ENCODE peak calls at places on chromosomes 2 and 18, in eight cellular contexts. One of them, this sample, is unnamed.

GRCh38 chr2:12665334-12665733 is 51.4 kb upstream of the TRIB2 start:
- DNase-seq in NCI-H2029 treated with DMSO at 0.1 percent for 48 hours: no peak
- DNase-seq in activated T-cell treated with anti-CD3 and anti-CD28 coated beads for 1 hour: no peak
- DNase-seq in glutamatergic neuron: no peak
- DNase-seq in stimulated activated CD8-positive, alpha-beta memory T cell treated with anti-CD3 and anti-CD28 coated beads, Interleukin-15, amount 100 ng/mL, for 24 hours: no peak
- DNase-seq in stimulated activated CD4-positive, alpha-beta T cell treated with anti-CD3 and anti-CD28 coated beads, Interleukin-1b, Interleukin-23, amount 100 ng/mL, for 4 hours: no peak
- DNase-seq in CD4-positive, alpha-beta memory T cell: no peak
- DNase-seq in nucleus accumbens: no peak
- DNase-seq in this sample: no peak

GRCh38 chr2:3520591-3520990 is 1.3 kb upstream of the ADI1 start:
- DNase-seq in NCI-H2029 treated with DMSO at 0.1 percent for 48 hours: no peak
- DNase-seq in activated T-cell treated with anti-CD3 and anti-CD28 coated beads for 1 hour: no peak
- DNase-seq in glutamatergic neuron: no peak
- DNase-seq in stimulated activated CD8-positive, alpha-beta memory T cell treated with anti-CD3 and anti-CD28 coated beads, Interleukin-15, amount 100 ng/mL, for 24 hours: no peak
- DNase-seq in stimulated activated CD4-positive, alpha-beta T cell treated with anti-CD3 and anti-CD28 coated beads, Interleukin-1b, Interleukin-23, amount 100 ng/mL, for 4 hours: no peak
- DNase-seq in CD4-positive, alpha-beta memory T cell: no peak
- DNase-seq in nucleus accumbens: no peak
- DNase-seq in this sample: no peak

GRCh38 chr2:157875720-157876065 is 437 bp downstream of the ACVR1 start:
- DNase-seq in NCI-H2029 treated with DMSO at 0.1 percent for 48 hours: no peak
- DNase-seq in activated T-cell treated with anti-CD3 and anti-CD28 coated beads for 1 hour: peak
- DNase-seq in glutamatergic neuron: no peak
- DNase-seq in stimulated activated CD8-positive, alpha-beta memory T cell treated with anti-CD3 and anti-CD28 coated beads, Interleukin-15, amount 100 ng/mL, for 24 hours: no peak
- DNase-seq in stimulated activated CD4-positive, alpha-beta T cell treated with anti-CD3 and anti-CD28 coated beads, Interleukin-1b, Interleukin-23, amount 100 ng/mL, for 4 hours: peak
- DNase-seq in CD4-positive, alpha-beta memory T cell: peak
- DNase-seq in nucleus accumbens: no peak
- DNase-seq in this sample: peak

GRCh38 chr18:32707153-32707552 is 65.7 kb downstream of the KLHL14 start:
- DNase-seq in NCI-H2029 treated with DMSO at 0.1 percent for 48 hours: no peak
- DNase-seq in activated T-cell treated with anti-CD3 and anti-CD28 coated beads for 1 hour: no peak
- DNase-seq in glutamatergic neuron: no peak
- DNase-seq in stimulated activated CD8-positive, alpha-beta memory T cell treated with anti-CD3 and anti-CD28 coated beads, Interleukin-15, amount 100 ng/mL, for 24 hours: no peak
- DNase-seq in stimulated activated CD4-positive, alpha-beta T cell treated with anti-CD3 and anti-CD28 coated beads, Interleukin-1b, Interleukin-23, amount 100 ng/mL, for 4 hours: no peak
- DNase-seq in CD4-positive, alpha-beta memory T cell: no peak
- DNase-seq in nucleus accumbens: no peak
- DNase-seq in this sample: no peak

GRCh38 chr18:75563150-75563549 is 135.6 kb upstream of the SMIM21 start:
- DNase-seq in NCI-H2029 treated with DMSO at 0.1 percent for 48 hours: no peak
- DNase-seq in activated T-cell treated with anti-CD3 and anti-CD28 coated beads for 1 hour: no peak
- DNase-seq in glutamatergic neuron: no peak
- DNase-seq in stimulated activated CD8-positive, alpha-beta memory T cell treated with anti-CD3 and anti-CD28 coated beads, Interleukin-15, amount 100 ng/mL, for 24 hours: no peak
- DNase-seq in stimulated activated CD4-positive, alpha-beta T cell treated with anti-CD3 and anti-CD28 coated beads, Interleukin-1b, Interleukin-23, amount 100 ng/mL, for 4 hours: no peak
- DNase-seq in CD4-positive, alpha-beta memory T cell: no peak
- DNase-seq in nucleus accumbens: no peak
- DNase-seq in this sample: no peak

GRCh38 chr2:216626168-216626874 is 6.9 kb upstream of the IGFBP2 start:
- DNase-seq in NCI-H2029 treated with DMSO at 0.1 percent for 48 hours: no peak
- DNase-seq in activated T-cell treated with anti-CD3 and anti-CD28 coated beads for 1 hour: no peak
- DNase-seq in glutamatergic neuron: no peak
- DNase-seq in stimulated activated CD8-positive, alpha-beta memory T cell treated with anti-CD3 and anti-CD28 coated beads, Interleukin-15, amount 100 ng/mL, for 24 hours: no peak
- DNase-seq in stimulated activated CD4-positive, alpha-beta T cell treated with anti-CD3 and anti-CD28 coated beads, Interleukin-1b, Interleukin-23, amount 100 ng/mL, for 4 hours: no peak
- DNase-seq in CD4-positive, alpha-beta memory T cell: no peak
- DNase-seq in nucleus accumbens: no peak
- DNase-seq in this sample: no peak

GRCh38 chr2:98757904-98758421 is 27.0 kb upstream of the MGAT4A start:
- DNase-seq in NCI-H2029 treated with DMSO at 0.1 percent for 48 hours: peak
- DNase-seq in activated T-cell treated with anti-CD3 and anti-CD28 coated beads for 1 hour: peak
- DNase-seq in glutamatergic neuron: no peak
- DNase-seq in stimulated activated CD8-positive, alpha-beta memory T cell treated with anti-CD3 and anti-CD28 coated beads, Interleukin-15, amount 100 ng/mL, for 24 hours: no peak
- DNase-seq in stimulated activated CD4-positive, alpha-beta T cell treated with anti-CD3 and anti-CD28 coated beads, Interleukin-1b, Interleukin-23, amount 100 ng/mL, for 4 hours: no peak
- DNase-seq in CD4-positive, alpha-beta memory T cell: peak
- DNase-seq in nucleus accumbens: no peak
- DNase-seq in this sample: no peak

GRCh38 chr2:30371772-30372373 is 75.2 kb upstream of the LCLAT1 start:
- DNase-seq in NCI-H2029 treated with DMSO at 0.1 percent for 48 hours: no peak
- DNase-seq in activated T-cell treated with anti-CD3 and anti-CD28 coated beads for 1 hour: no peak
- DNase-seq in glutamatergic neuron: no peak
- DNase-seq in stimulated activated CD8-positive, alpha-beta memory T cell treated with anti-CD3 and anti-CD28 coated beads, Interleukin-15, amount 100 ng/mL, for 24 hours: no peak
- DNase-seq in stimulated activated CD4-positive, alpha-beta T cell treated with anti-CD3 and anti-CD28 coated beads, Interleukin-1b, Interleukin-23, amount 100 ng/mL, for 4 hours: no peak
- DNase-seq in CD4-positive, alpha-beta memory T cell: no peak
- DNase-seq in nucleus accumbens: no peak
- DNase-seq in this sample: no peak

GRCh38 chr2:51624995-51625394 is 593.1 kb upstream of the NRXN1 start:
- DNase-seq in NCI-H2029 treated with DMSO at 0.1 percent for 48 hours: no peak
- DNase-seq in activated T-cell treated with anti-CD3 and anti-CD28 coated beads for 1 hour: no peak
- DNase-seq in glutamatergic neuron: no peak
- DNase-seq in stimulated activated CD8-positive, alpha-beta memory T cell treated with anti-CD3 and anti-CD28 coated beads, Interleukin-15, amount 100 ng/mL, for 24 hours: no peak
- DNase-seq in stimulated activated CD4-positive, alpha-beta T cell treated with anti-CD3 and anti-CD28 coated beads, Interleukin-1b, Interleukin-23, amount 100 ng/mL, for 4 hours: no peak
- DNase-seq in CD4-positive, alpha-beta memory T cell: no peak
- DNase-seq in nucleus accumbens: no peak
- DNase-seq in this sample: no peak

GRCh38 chr2:206558492-206558891 is 83.8 kb upstream of the FAM237A start:
- DNase-seq in NCI-H2029 treated with DMSO at 0.1 percent for 48 hours: no peak
- DNase-seq in activated T-cell treated with anti-CD3 and anti-CD28 coated beads for 1 hour: no peak
- DNase-seq in glutamatergic neuron: no peak
- DNase-seq in stimulated activated CD8-positive, alpha-beta memory T cell treated with anti-CD3 and anti-CD28 coated beads, Interleukin-15, amount 100 ng/mL, for 24 hours: no peak
- DNase-seq in stimulated activated CD4-positive, alpha-beta T cell treated with anti-CD3 and anti-CD28 coated beads, Interleukin-1b, Interleukin-23, amount 100 ng/mL, for 4 hours: no peak
- DNase-seq in CD4-positive, alpha-beta memory T cell: no peak
- DNase-seq in nucleus accumbens: no peak
- DNase-seq in this sample: no peak

GRCh38 chr2:144943986-144944385 is 424.1 kb upstream of the ZEB2 start:
- DNase-seq in NCI-H2029 treated with DMSO at 0.1 percent for 48 hours: no peak
- DNase-seq in activated T-cell treated with anti-CD3 and anti-CD28 coated beads for 1 hour: no peak
- DNase-seq in glutamatergic neuron: no peak
- DNase-seq in stimulated activated CD8-positive, alpha-beta memory T cell treated with anti-CD3 and anti-CD28 coated beads, Interleukin-15, amount 100 ng/mL, for 24 hours: no peak
- DNase-seq in stimulated activated CD4-positive, alpha-beta T cell treated with anti-CD3 and anti-CD28 coated beads, Interleukin-1b, Interleukin-23, amount 100 ng/mL, for 4 hours: no peak
- DNase-seq in CD4-positive, alpha-beta memory T cell: no peak
- DNase-seq in nucleus accumbens: no peak
- DNase-seq in this sample: no peak

GRCh38 chr18:413263-413662 is 87.2 kb downstream of the COLEC12 start:
- DNase-seq in NCI-H2029 treated with DMSO at 0.1 percent for 48 hours: no peak
- DNase-seq in activated T-cell treated with anti-CD3 and anti-CD28 coated beads for 1 hour: no peak
- DNase-seq in glutamatergic neuron: no peak
- DNase-seq in stimulated activated CD8-positive, alpha-beta memory T cell treated with anti-CD3 and anti-CD28 coated beads, Interleukin-15, amount 100 ng/mL, for 24 hours: no peak
- DNase-seq in stimulated activated CD4-positive, alpha-beta T cell treated with anti-CD3 and anti-CD28 coated beads, Interleukin-1b, Interleukin-23, amount 100 ng/mL, for 4 hours: no peak
- DNase-seq in CD4-positive, alpha-beta memory T cell: no peak
- DNase-seq in nucleus accumbens: no peak
- DNase-seq in this sample: no peak

GRCh38 chr2:10211822-10212438 is 89.4 kb downstream of the RRM2 start:
- DNase-seq in NCI-H2029 treated with DMSO at 0.1 percent for 48 hours: no peak
- DNase-seq in activated T-cell treated with anti-CD3 and anti-CD28 coated beads for 1 hour: no peak
- DNase-seq in glutamatergic neuron: no peak
- DNase-seq in stimulated activated CD8-positive, alpha-beta memory T cell treated with anti-CD3 and anti-CD28 coated beads, Interleukin-15, amount 100 ng/mL, for 24 hours: no peak
- DNase-seq in stimulated activated CD4-positive, alpha-beta T cell treated with anti-CD3 and anti-CD28 coated beads, Interleukin-1b, Interleukin-23, amount 100 ng/mL, for 4 hours: no peak
- DNase-seq in CD4-positive, alpha-beta memory T cell: no peak
- DNase-seq in nucleus accumbens: no peak
- DNase-seq in this sample: no peak

GRCh38 chr2:8264981-8265380 is 416.9 kb upstream of the ID2 start:
- DNase-seq in NCI-H2029 treated with DMSO at 0.1 percent for 48 hours: no peak
- DNase-seq in activated T-cell treated with anti-CD3 and anti-CD28 coated beads for 1 hour: no peak
- DNase-seq in glutamatergic neuron: no peak
- DNase-seq in stimulated activated CD8-positive, alpha-beta memory T cell treated with anti-CD3 and anti-CD28 coated beads, Interleukin-15, amount 100 ng/mL, for 24 hours: no peak
- DNase-seq in stimulated activated CD4-positive, alpha-beta T cell treated with anti-CD3 and anti-CD28 coated beads, Interleukin-1b, Interleukin-23, amount 100 ng/mL, for 4 hours: no peak
- DNase-seq in CD4-positive, alpha-beta memory T cell: no peak
- DNase-seq in nucleus accumbens: no peak
- DNase-seq in this sample: no peak

GRCh38 chr2:207041279-207041678 is 102.0 kb downstream of the CPO start:
- DNase-seq in NCI-H2029 treated with DMSO at 0.1 percent for 48 hours: no peak
- DNase-seq in activated T-cell treated with anti-CD3 and anti-CD28 coated beads for 1 hour: no peak
- DNase-seq in glutamatergic neuron: no peak
- DNase-seq in stimulated activated CD8-positive, alpha-beta memory T cell treated with anti-CD3 and anti-CD28 coated beads, Interleukin-15, amount 100 ng/mL, for 24 hours: no peak
- DNase-seq in stimulated activated CD4-positive, alpha-beta T cell treated with anti-CD3 and anti-CD28 coated beads, Interleukin-1b, Interleukin-23, amount 100 ng/mL, for 4 hours: no peak
- DNase-seq in CD4-positive, alpha-beta memory T cell: no peak
- DNase-seq in nucleus accumbens: no peak
- DNase-seq in this sample: no peak

GRCh38 chr2:190184460-190184859 is 121.9 kb upstream of the MSTN start:
- DNase-seq in NCI-H2029 treated with DMSO at 0.1 percent for 48 hours: no peak
- DNase-seq in activated T-cell treated with anti-CD3 and anti-CD28 coated beads for 1 hour: no peak
- DNase-seq in glutamatergic neuron: no peak
- DNase-seq in stimulated activated CD8-positive, alpha-beta memory T cell treated with anti-CD3 and anti-CD28 coated beads, Interleukin-15, amount 100 ng/mL, for 24 hours: no peak
- DNase-seq in stimulated activated CD4-positive, alpha-beta T cell treated with anti-CD3 and anti-CD28 coated beads, Interleukin-1b, Interleukin-23, amount 100 ng/mL, for 4 hours: no peak
- DNase-seq in CD4-positive, alpha-beta memory T cell: no peak
- DNase-seq in nucleus accumbens: no peak
- DNase-seq in this sample: no peak

GRCh38 chr2:650343-651310 is 26.6 kb downstream of the TMEM18 start:
- DNase-seq in NCI-H2029 treated with DMSO at 0.1 percent for 48 hours: no peak
- DNase-seq in activated T-cell treated with anti-CD3 and anti-CD28 coated beads for 1 hour: no peak
- DNase-seq in glutamatergic neuron: no peak
- DNase-seq in stimulated activated CD8-positive, alpha-beta memory T cell treated with anti-CD3 and anti-CD28 coated beads, Interleukin-15, amount 100 ng/mL, for 24 hours: no peak
- DNase-seq in stimulated activated CD4-positive, alpha-beta T cell treated with anti-CD3 and anti-CD28 coated beads, Interleukin-1b, Interleukin-23, amount 100 ng/mL, for 4 hours: no peak
- DNase-seq in CD4-positive, alpha-beta memory T cell: no peak
- DNase-seq in nucleus accumbens: no peak
- DNase-seq in this sample: no peak

GRCh38 chr2:30147715-30148611 is 1.2 kb downstream of the YPEL5 start:
- DNase-seq in NCI-H2029 treated with DMSO at 0.1 percent for 48 hours: no peak
- DNase-seq in activated T-cell treated with anti-CD3 and anti-CD28 coated beads for 1 hour: peak
- DNase-seq in glutamatergic neuron: peak
- DNase-seq in stimulated activated CD8-positive, alpha-beta memory T cell treated with anti-CD3 and anti-CD28 coated beads, Interleukin-15, amount 100 ng/mL, for 24 hours: peak
- DNase-seq in stimulated activated CD4-positive, alpha-beta T cell treated with anti-CD3 and anti-CD28 coated beads, Interleukin-1b, Interleukin-23, amount 100 ng/mL, for 4 hours: peak
- DNase-seq in CD4-positive, alpha-beta memory T cell: peak
- DNase-seq in nucleus accumbens: peak
- DNase-seq in this sample: peak

GRCh38 chr2:8906208-8906607 is 68.8 kb upstream of the KIDINS220 start:
- DNase-seq in NCI-H2029 treated with DMSO at 0.1 percent for 48 hours: no peak
- DNase-seq in activated T-cell treated with anti-CD3 and anti-CD28 coated beads for 1 hour: no peak
- DNase-seq in glutamatergic neuron: no peak
- DNase-seq in stimulated activated CD8-positive, alpha-beta memory T cell treated with anti-CD3 and anti-CD28 coated beads, Interleukin-15, amount 100 ng/mL, for 24 hours: no peak
- DNase-seq in stimulated activated CD4-positive, alpha-beta T cell treated with anti-CD3 and anti-CD28 coated beads, Interleukin-1b, Interleukin-23, amount 100 ng/mL, for 4 hours: no peak
- DNase-seq in CD4-positive, alpha-beta memory T cell: no peak
- DNase-seq in nucleus accumbens: no peak
- DNase-seq in this sample: no peak

GRCh38 chr2:182444806-182445205 is 18.0 kb upstream of the PDE1A start:
- DNase-seq in NCI-H2029 treated with DMSO at 0.1 percent for 48 hours: no peak
- DNase-seq in activated T-cell treated with anti-CD3 and anti-CD28 coated beads for 1 hour: no peak
- DNase-seq in glutamatergic neuron: no peak
- DNase-seq in stimulated activated CD8-positive, alpha-beta memory T cell treated with anti-CD3 and anti-CD28 coated beads, Interleukin-15, amount 100 ng/mL, for 24 hours: no peak
- DNase-seq in stimulated activated CD4-positive, alpha-beta T cell treated with anti-CD3 and anti-CD28 coated beads, Interleukin-1b, Interleukin-23, amount 100 ng/mL, for 4 hours: no peak
- DNase-seq in CD4-positive, alpha-beta memory T cell: no peak
- DNase-seq in nucleus accumbens: no peak
- DNase-seq in this sample: no peak

GRCh38 chr2:74944987-74945782 is 13.3 kb upstream of the POLE4 start:
- DNase-seq in NCI-H2029 treated with DMSO at 0.1 percent for 48 hours: no peak
- DNase-seq in activated T-cell treated with anti-CD3 and anti-CD28 coated beads for 1 hour: no peak
- DNase-seq in glutamatergic neuron: no peak
- DNase-seq in stimulated activated CD8-positive, alpha-beta memory T cell treated with anti-CD3 and anti-CD28 coated beads, Interleukin-15, amount 100 ng/mL, for 24 hours: no peak
- DNase-seq in stimulated activated CD4-positive, alpha-beta T cell treated with anti-CD3 and anti-CD28 coated beads, Interleukin-1b, Interleukin-23, amount 100 ng/mL, for 4 hours: no peak
- DNase-seq in CD4-positive, alpha-beta memory T cell: no peak
- DNase-seq in nucleus accumbens: no peak
- DNase-seq in this sample: no peak

GRCh38 chr18:63197246-63197791 is 122.2 kb downstream of the BCL2 start:
- DNase-seq in NCI-H2029 treated with DMSO at 0.1 percent for 48 hours: no peak
- DNase-seq in activated T-cell treated with anti-CD3 and anti-CD28 coated beads for 1 hour: no peak
- DNase-seq in glutamatergic neuron: no peak
- DNase-seq in stimulated activated CD8-positive, alpha-beta memory T cell treated with anti-CD3 and anti-CD28 coated beads, Interleukin-15, amount 100 ng/mL, for 24 hours: no peak
- DNase-seq in stimulated activated CD4-positive, alpha-beta T cell treated with anti-CD3 and anti-CD28 coated beads, Interleukin-1b, Interleukin-23, amount 100 ng/mL, for 4 hours: no peak
- DNase-seq in CD4-positive, alpha-beta memory T cell: no peak
- DNase-seq in nucleus accumbens: no peak
- DNase-seq in this sample: no peak

GRCh38 chr2:134522436-134522835 is 196.4 kb downstream of the TMEM163 start:
- DNase-seq in NCI-H2029 treated with DMSO at 0.1 percent for 48 hours: no peak
- DNase-seq in activated T-cell treated with anti-CD3 and anti-CD28 coated beads for 1 hour: no peak
- DNase-seq in glutamatergic neuron: no peak
- DNase-seq in stimulated activated CD8-positive, alpha-beta memory T cell treated with anti-CD3 and anti-CD28 coated beads, Interleukin-15, amount 100 ng/mL, for 24 hours: no peak
- DNase-seq in stimulated activated CD4-positive, alpha-beta T cell treated with anti-CD3 and anti-CD28 coated beads, Interleukin-1b, Interleukin-23, amount 100 ng/mL, for 4 hours: no peak
- DNase-seq in CD4-positive, alpha-beta memory T cell: no peak
- DNase-seq in nucleus accumbens: no peak
- DNase-seq in this sample: no peak

GRCh38 chr2:88329815-88330603 is 122.5 kb downstream of the FOXI3 start:
- DNase-seq in NCI-H2029 treated with DMSO at 0.1 percent for 48 hours: peak
- DNase-seq in activated T-cell treated with anti-CD3 and anti-CD28 coated beads for 1 hour: no peak
- DNase-seq in glutamatergic neuron: no peak
- DNase-seq in stimulated activated CD8-positive, alpha-beta memory T cell treated with anti-CD3 and anti-CD28 coated beads, Interleukin-15, amount 100 ng/mL, for 24 hours: no peak
- DNase-seq in stimulated activated CD4-positive, alpha-beta T cell treated with anti-CD3 and anti-CD28 coated beads, Interleukin-1b, Interleukin-23, amount 100 ng/mL, for 4 hours: no peak
- DNase-seq in CD4-positive, alpha-beta memory T cell: no peak
- DNase-seq in nucleus accumbens: no peak
- DNase-seq in this sample: no peak

GRCh38 chr2:173822889-173823485 is 142.2 kb downstream of the SP3 start:
- DNase-seq in NCI-H2029 treated with DMSO at 0.1 percent for 48 hours: no peak
- DNase-seq in activated T-cell treated with anti-CD3 and anti-CD28 coated beads for 1 hour: no peak
- DNase-seq in glutamatergic neuron: no peak
- DNase-seq in stimulated activated CD8-positive, alpha-beta memory T cell treated with anti-CD3 and anti-CD28 coated beads, Interleukin-15, amount 100 ng/mL, for 24 hours: no peak
- DNase-seq in stimulated activated CD4-positive, alpha-beta T cell treated with anti-CD3 and anti-CD28 coated beads, Interleukin-1b, Interleukin-23, amount 100 ng/mL, for 4 hours: no peak
- DNase-seq in CD4-positive, alpha-beta memory T cell: no peak
- DNase-seq in nucleus accumbens: no peak
- DNase-seq in this sample: no peak

GRCh38 chr2:41768301-41768700 is 279.5 kb upstream of the PKDCC start:
- DNase-seq in NCI-H2029 treated with DMSO at 0.1 percent for 48 hours: no peak
- DNase-seq in activated T-cell treated with anti-CD3 and anti-CD28 coated beads for 1 hour: no peak
- DNase-seq in glutamatergic neuron: peak
- DNase-seq in stimulated activated CD8-positive, alpha-beta memory T cell treated with anti-CD3 and anti-CD28 coated beads, Interleukin-15, amount 100 ng/mL, for 24 hours: no peak
- DNase-seq in stimulated activated CD4-positive, alpha-beta T cell treated with anti-CD3 and anti-CD28 coated beads, Interleukin-1b, Interleukin-23, amount 100 ng/mL, for 4 hours: no peak
- DNase-seq in CD4-positive, alpha-beta memory T cell: no peak
- DNase-seq in nucleus accumbens: no peak
- DNase-seq in this sample: no peak

GRCh38 chr2:97719362-97720155 is 6.2 kb downstream of the ZAP70 start:
- DNase-seq in NCI-H2029 treated with DMSO at 0.1 percent for 48 hours: no peak
- DNase-seq in activated T-cell treated with anti-CD3 and anti-CD28 coated beads for 1 hour: no peak
- DNase-seq in glutamatergic neuron: no peak
- DNase-seq in stimulated activated CD8-positive, alpha-beta memory T cell treated with anti-CD3 and anti-CD28 coated beads, Interleukin-15, amount 100 ng/mL, for 24 hours: no peak
- DNase-seq in stimulated activated CD4-positive, alpha-beta T cell treated with anti-CD3 and anti-CD28 coated beads, Interleukin-1b, Interleukin-23, amount 100 ng/mL, for 4 hours: no peak
- DNase-seq in CD4-positive, alpha-beta memory T cell: no peak
- DNase-seq in nucleus accumbens: no peak
- DNase-seq in this sample: no peak

GRCh38 chr2:11702946-11703345 is 33.0 kb upstream of the NTSR2 start:
- DNase-seq in NCI-H2029 treated with DMSO at 0.1 percent for 48 hours: no peak
- DNase-seq in activated T-cell treated with anti-CD3 and anti-CD28 coated beads for 1 hour: no peak
- DNase-seq in glutamatergic neuron: no peak
- DNase-seq in stimulated activated CD8-positive, alpha-beta memory T cell treated with anti-CD3 and anti-CD28 coated beads, Interleukin-15, amount 100 ng/mL, for 24 hours: no peak
- DNase-seq in stimulated activated CD4-positive, alpha-beta T cell treated with anti-CD3 and anti-CD28 coated beads, Interleukin-1b, Interleukin-23, amount 100 ng/mL, for 4 hours: no peak
- DNase-seq in CD4-positive, alpha-beta memory T cell: no peak
- DNase-seq in nucleus accumbens: no peak
- DNase-seq in this sample: no peak

This sample was measured in NCI-H1105 treated with DMSO at 0.1 percent for 48 hours.